ENCODE peak calls at places on chromosomes 16 and 17, in ten cellular contexts. T, C, N, W, E, Y, D, I, S and P are unnamed samples.

GRCh38 chr17:35778641-35779196 is 16.7 kb downstream of the MMP28 start:
- DNase-seq in T (no peak), C (no peak), N (no peak), W (no peak), E (no peak), Y (no peak), D (no peak), I (no peak), S (no peak), P (no peak)

GRCh38 chr17:79188048-79188447 is 113.4 kb downstream of the ENGASE start:
- DNase-seq in T (no peak), C (no peak), N (no peak), W (no peak), E (peak), Y (no peak), D (no peak), I (peak), S (peak), P (no peak)

GRCh38 chr16:52914428-52914827 is 138.3 kb downstream of the CHD9NB start:
- DNase-seq in T (no peak), C (no peak), N (no peak), W (no peak), E (no peak), Y (no peak), D (no peak), I (no peak), S (no peak), P (no peak)

GRCh38 chr17:55210292-55210691 is 54.5 kb upstream of the HLF start:
- DNase-seq in T (no peak), C (no peak), N (no peak), W (no peak), E (no peak), Y (no peak), D (no peak), I (peak), S (no peak), P (peak)

GRCh38 chr17:64028874-64029464 is 8.5 kb upstream of the ICAM2 start:
- DNase-seq in T (peak), C (peak), N (peak), W (no peak), E (peak), Y (peak), D (no peak), I (peak), S (peak), P (peak)

GRCh38 chr17:78013683-78014467 is 55.4 kb downstream of the TNRC6C start:
- DNase-seq in T (peak), C (peak), N (peak), W (no peak), E (peak), Y (peak), D (no peak), I (peak), S (no peak), P (peak)

GRCh38 chr17:1042486-1042885 is 45.6 kb downstream of the TIMM22 start:
- DNase-seq in T (no peak), C (no peak), N (no peak), W (peak), E (no peak), Y (no peak), D (no peak), I (no peak), S (no peak), P (no peak)

GRCh38 chr17:81223758-81224122 is 975 bp upstream of the CEP131 start:
- DNase-seq in T (no peak), C (no peak), N (no peak), W (no peak), E (peak), Y (no peak), D (no peak), I (no peak), S (no peak), P (no peak)

GRCh38 chr16:87180069-87180468 is 137.1 kb downstream of the C16orf95 start:
- DNase-seq in T (no peak), C (no peak), N (no peak), W (no peak), E (no peak), Y (no peak), D (no peak), I (no peak), S (no peak), P (no peak)

GRCh38 chr17:2690165-2691068 is 21.1 kb downstream of the CLUH start:
- DNase-seq in T (peak), C (no peak), N (no peak), W (peak), E (no peak), Y (peak), D (no peak), I (no peak), S (no peak), P (no peak)

GRCh38 chr16:29745853-29746345 is at the start of gene C16orf54:
- DNase-seq in T (peak), C (no peak), N (no peak), W (peak), E (no peak), Y (peak), D (no peak), I (no peak), S (no peak), P (no peak)

GRCh38 chr17:39666601-39667261 is 1.5 kb upstream of the PNMT start:
- DNase-seq in T (peak), C (no peak), N (no peak), W (peak), E (no peak), Y (no peak), D (no peak), I (no peak), S (no peak), P (no peak)

GRCh38 chr17:82399030-82399429 is 19.1 kb upstream of the HEXD start:
- DNase-seq in T (peak), C (no peak), N (peak), W (no peak), E (no peak), Y (no peak), D (no peak), I (peak), S (no peak), P (peak)

GRCh38 chr16:79269211-79269863 is 331.2 kb downstream of the MAF start:
- DNase-seq in T (no peak), C (no peak), N (no peak), W (no peak), E (no peak), Y (no peak), D (no peak), I (no peak), S (no peak), P (no peak)

GRCh38 chr16:627458-628239 is 3.1 kb upstream of the WFIKKN1 start:
- DNase-seq in T (no peak), C (no peak), N (peak), W (no peak), E (no peak), Y (no peak), D (no peak), I (peak), S (no peak), P (no peak)

GRCh38 chr17:82234211-82235055 is 5.6 kb downstream of the SLC16A3 start:
- DNase-seq in T (no peak), C (no peak), N (no peak), W (peak), E (no peak), Y (no peak), D (no peak), I (peak), S (no peak), P (peak)

GRCh38 chr16:59635674-59636073 is 901.6 kb upstream of the GOT2 start:
- DNase-seq in T (no peak), C (no peak), N (no peak), W (no peak), E (no peak), Y (no peak), D (no peak), I (no peak), S (no peak), P (peak)

GRCh38 chr16:1691956-1692355 is 13.9 kb downstream of the JPT2 start:
- DNase-seq in T (no peak), C (no peak), N (peak), W (no peak), E (no peak), Y (no peak), D (no peak), I (no peak), S (no peak), P (no peak)

GRCh38 chr17:66945451-66945850 is 19.1 kb upstream of the CACNG4 start:
- DNase-seq in T (no peak), C (peak), N (no peak), W (no peak), E (no peak), Y (no peak), D (no peak), I (no peak), S (no peak), P (no peak)

GRCh38 chr17:83173180-83173996 is 94.0 kb downstream of the METRNL start:
- DNase-seq in T (no peak), C (no peak), N (no peak), W (no peak), E (no peak), Y (peak), D (no peak), I (peak), S (no peak), P (no peak)

GRCh38 chr17:27496971-27497370 is 40.7 kb downstream of the KSR1 start:
- DNase-seq in T (no peak), C (no peak), N (no peak), W (no peak), E (no peak), Y (no peak), D (no peak), I (no peak), S (no peak), P (no peak)

GRCh38 chr17:80389011-80389995 is 25.7 kb upstream of the ENDOV start:
- DNase-seq in T (no peak), C (no peak), N (no peak), W (no peak), E (no peak), Y (no peak), D (no peak), I (peak), S (no peak), P (peak)

GRCh38 chr16:56401482-56401881 is 23.9 kb downstream of the AMFR start:
- DNase-seq in T (no peak), C (no peak), N (no peak), W (no peak), E (peak), Y (no peak), D (no peak), I (peak), S (no peak), P (no peak)

GRCh38 chr17:12599185-12599920 is 66.3 kb upstream of the MYOCD start:
- DNase-seq in T (no peak), C (no peak), N (no peak), W (no peak), E (no peak), Y (no peak), D (no peak), I (no peak), S (no peak), P (peak)

GRCh38 chr17:20948984-20949777 is 93.6 kb downstream of the USP22 start:
- DNase-seq in T (no peak), C (no peak), N (no peak), W (no peak), E (no peak), Y (no peak), D (no peak), I (no peak), S (no peak), P (no peak)

GRCh38 chr16:75618782-75619181 is 4.3 kb downstream of the ADAT1 start:
- DNase-seq in T (no peak), C (no peak), N (no peak), W (no peak), E (no peak), Y (no peak), D (no peak), I (no peak), S (no peak), P (no peak)

GRCh38 chr16:11684231-11685025 is 16.2 kb downstream of the SNN start:
- DNase-seq in T (no peak), C (no peak), N (no peak), W (no peak), E (no peak), Y (no peak), D (no peak), I (no peak), S (no peak), P (no peak)

GRCh38 chr16:31344712-31345111 is 10.3 kb upstream of the ITGAX start:
- DNase-seq in T (no peak), C (no peak), N (no peak), W (no peak), E (no peak), Y (peak), D (no peak), I (no peak), S (no peak), P (no peak)

GRCh38 chr17:29617125-29617480 is 5.6 kb downstream of the CORO6 start:
- DNase-seq in T (peak), C (peak), N (peak), W (peak), E (peak), Y (peak), D (no peak), I (peak), S (no peak), P (peak)

GRCh38 chr17:43839670-43840101 is 6.7 kb upstream of the MPP3 start:
- DNase-seq in T (no peak), C (peak), N (no peak), W (no peak), E (no peak), Y (peak), D (no peak), I (peak), S (no peak), P (no peak)

GRCh38 chr17:83203073-83203471 is 123.7 kb downstream of the METRNL start:
- DNase-seq in T (peak), C (peak), N (peak), W (peak), E (no peak), Y (peak), D (no peak), I (peak), S (no peak), P (peak)

GRCh38 chr17:75153854-75154194 is 488 bp downstream of the JPT1 start:
- DNase-seq in T (no peak), C (no peak), N (no peak), W (no peak), E (no peak), Y (peak), D (no peak), I (peak), S (no peak), P (no peak)

GRCh38 chr17:57467226-57467625 is 210.9 kb downstream of the MSI2 start:
- DNase-seq in T (no peak), C (no peak), N (no peak), W (no peak), E (no peak), Y (no peak), D (no peak), I (no peak), S (no peak), P (no peak)
- H3K4me3 ChIP-seq in T (no peak), C (no peak), N (no peak), W (no peak), E (no peak), Y (no peak), D (no peak), I (no peak), S (no peak), P (no peak)

GRCh38 chr16:57795431-57795878 is 6.8 kb downstream of the KIFC3 start:
- DNase-seq in T (no peak), C (peak), N (peak), W (peak), E (peak), Y (peak), D (no peak), I (peak), S (no peak), P (peak)
- TF ChIP-seq CTCF in T (no peak), C (no peak), N (peak), W (peak), E (peak), Y (peak), D (peak), I (peak), S (peak), P (peak)

GRCh38 chr17:32936894-32937500 is 9.0 kb downstream of the TMEM98 start:
- DNase-seq in T (peak), C (peak), N (peak), W (peak), E (peak), Y (peak), D (no peak), I (peak), S (peak), P (peak)
- H3K4me3 ChIP-seq in T (no peak), C (no peak), N (no peak), W (no peak), E (no peak), Y (no peak), D (no peak), I (no peak), S (no peak), P (no peak)

GRCh38 chr16:5490499-5490898 is 392.9 kb upstream of the EEF2KMT start:
- DNase-seq in T (no peak), C (peak), N (no peak), W (no peak), E (peak), Y (peak), D (no peak), I (peak), S (no peak), P (peak)
- TF ChIP-seq CTCF in T (no peak), C (peak), N (peak), W (peak), E (peak), Y (peak), D (peak), I (peak), S (peak), P (peak)

DNA sequence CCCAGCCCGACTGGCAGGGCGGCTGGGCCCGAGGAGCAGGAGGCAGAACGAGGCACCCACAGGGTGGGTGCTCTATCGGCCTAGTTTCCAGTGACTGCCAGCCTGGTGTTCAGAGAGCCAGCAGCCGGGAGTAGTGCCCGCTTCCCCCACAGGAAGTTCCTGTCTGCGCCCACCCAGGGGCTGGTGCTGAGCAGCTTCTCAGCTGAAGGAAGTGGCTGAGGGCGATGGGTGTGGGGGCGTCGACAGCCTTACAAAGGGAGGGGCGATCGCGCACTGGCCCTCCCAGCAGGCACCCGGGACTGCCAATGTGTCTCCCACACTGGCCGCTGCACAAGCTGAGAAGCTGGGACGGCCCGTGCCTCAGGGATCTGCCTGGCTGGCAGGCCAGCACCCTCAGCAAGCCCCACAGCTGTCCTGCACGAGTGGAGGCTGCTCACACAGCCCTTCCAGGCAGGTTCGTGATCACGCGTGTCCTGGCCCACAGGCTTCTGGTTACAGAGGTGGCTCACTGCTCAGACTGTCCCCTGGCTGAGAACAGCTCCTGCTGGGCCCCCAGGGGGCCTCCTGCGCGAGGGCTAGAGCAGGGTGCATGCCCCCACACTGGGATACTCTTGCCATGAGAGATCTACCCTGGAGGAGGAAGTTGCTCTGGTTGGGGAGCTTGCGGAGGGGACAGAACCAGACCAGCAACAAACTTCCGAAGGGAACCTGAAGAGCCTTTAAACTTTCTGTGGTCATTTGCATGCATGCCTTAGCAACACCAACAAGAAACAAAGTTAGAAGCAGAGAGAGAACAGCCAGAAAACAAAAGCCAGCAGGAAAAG is 2.5 kb downstream of the RNF166 start:
- DNase-seq in T (no peak), C (no peak), N (no peak), W (peak), E (no peak), Y (peak), D (no peak), I (no peak), S (no peak), P (no peak)
- H3K4me3 ChIP-seq in T (peak), C (no peak), N (no peak), W (no peak), E (no peak), Y (peak), D (no peak), I (no peak), S (no peak), P (no peak)

GRCh38 chr16:83882118-83882879 is 16.6 kb upstream of the MLYCD start:
- DNase-seq in T (no peak), C (no peak), N (no peak), W (peak), E (peak), Y (no peak), D (no peak), I (no peak), S (no peak), P (peak)

DNA sequence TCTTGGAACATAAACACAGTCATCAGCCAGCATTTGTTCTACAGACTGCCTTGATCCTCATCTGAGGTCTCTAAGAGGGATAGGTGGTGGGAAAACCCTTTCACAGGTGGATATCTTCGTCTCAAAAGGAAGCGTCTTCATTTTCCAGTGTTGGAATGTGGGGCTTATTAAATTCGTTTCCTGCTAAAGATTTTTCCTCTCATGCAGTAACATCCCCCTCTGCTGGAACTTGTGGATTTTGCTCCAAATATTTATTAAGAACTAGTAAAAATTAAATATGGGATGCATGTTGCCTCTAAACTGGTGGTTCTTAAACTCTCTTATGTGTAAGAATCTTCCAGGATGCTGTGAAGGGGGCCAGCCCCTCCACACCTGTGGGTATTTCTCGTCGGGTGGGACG is 20.1 kb upstream of the MLYCD start:
- DNase-seq in T (no peak), C (peak), N (peak), W (no peak), E (peak), Y (no peak), D (no peak), I (no peak), S (no peak), P (peak)
- TF ChIP-seq CTCF in T (peak), C (no peak), N (peak), W (peak), E (peak), Y (peak), D (peak), I (peak), S (no peak), P (peak)